ENCODE peak calls at places on chromosome 16, in eight cellular contexts. W is AG04450, I is IMR-90, T is GM10248, U is choroid plexus epithelial cell, V is tibial artery, D is left lung, F is lower lobe of right lung. Y is an unnamed sample.

GRCh38 chr16:4316732-4317461 is 1.0 kb downstream of the GLIS2 start:
- DNase-seq in W (no peak), U (no peak), V (peak; percentile 55), I (no peak), D (peak; percentile 92), F (peak; percentile 84), T (no peak), Y (no peak)

GRCh38 chr16:4206680-4207079 is 35.2 kb downstream of the SRL start:
- DNase-seq in U (no peak), T (no peak), W (no peak), F (no peak), D (no peak), V (no peak), I (no peak), Y (no peak)

GRCh38 chr16:27446721-27447120 is 44.7 kb downstream of the IL21R start:
- DNase-seq in D (no peak), I (no peak), U (no peak), F (peak; percentile 45), W (no peak), T (no peak), V (no peak), Y (peak; percentile 55)

GRCh38 chr16:82219298-82219697 is 49.3 kb upstream of the MPHOSPH6 start:
- DNase-seq in W (no peak), D (no peak), T (no peak), F (no peak), U (no peak), V (no peak), I (no peak), Y (no peak)

GRCh38 chr16:28202147-28202746 is 9.5 kb downstream of the XPO6 start:
- DNase-seq in U (no peak), D (no peak), V (no peak), I (no peak), W (no peak), T (peak; percentile 54), F (no peak), Y (no peak)

GRCh38 chr16:14672403-14672971 is 21.6 kb downstream of the PLA2G10 start:
- DNase-seq in D (no peak), V (no peak), T (peak; percentile 77), I (no peak), W (no peak), U (no peak), F (peak; percentile 55), Y (no peak)

GRCh38 chr16:12157510-12158093 is 181.1 kb downstream of the SNX29 start:
- DNase-seq in D (no peak), V (no peak), T (no peak), F (no peak), I (peak; percentile 67), W (no peak), U (peak; percentile 57), Y (no peak)

GRCh38 chr16:54489225-54489781 is 202.7 kb upstream of the IRX3 start:
- DNase-seq in D (no peak), I (no peak), F (no peak), V (no peak), U (no peak), W (no peak), T (no peak), Y (no peak)

GRCh38 chr16:77732241-77732946 is 10.1 kb downstream of the NUDT7 start:
- DNase-seq in D (no peak), I (peak; percentile 95), U (peak; percentile 74), T (no peak), F (no peak), V (no peak), W (peak; percentile 82), Y (no peak)

GRCh38 chr16:85055503-85056210 is 28.1 kb downstream of the KIAA0513 start:
- DNase-seq in W (no peak), D (peak; percentile 70), T (peak; percentile 71), F (peak; percentile 79), U (peak; percentile 76), V (peak; percentile 62), I (peak; percentile 63), Y (no peak)

GRCh38 chr16:57725976-57726375 is 9.6 kb upstream of the KATNB1 start:
- DNase-seq in T (no peak), D (peak; percentile 70), W (no peak), U (no peak), I (no peak), V (no peak), F (no peak), Y (no peak)

GRCh38 chr16:68397710-68398171 is 50.6 kb downstream of the SMPD3 start:
- DNase-seq in U (no peak), F (peak; percentile 19), V (no peak), W (no peak), D (no peak), I (no peak), T (no peak), Y (no peak)

GRCh38 chr16:339680-340079 is 12.8 kb downstream of the AXIN1 start:
- DNase-seq in U (no peak), V (no peak), I (no peak), F (no peak), W (no peak), T (no peak), D (peak; percentile 81), Y (no peak)

GRCh38 chr16:72990003-72990521 is 57.9 kb downstream of the ZFHX3 start:
- DNase-seq in W (peak; percentile 20), D (no peak), F (no peak), I (peak; percentile 68), U (peak; percentile 73), T (no peak), V (peak; percentile 94), Y (peak; percentile 30)

GRCh38 chr16:62034236-62035114 is 1.8 kb downstream of the CDH8 start:
- DNase-seq in T (no peak), F (no peak), I (no peak), V (no peak), D (peak; percentile 52), U (no peak), W (no peak), Y (no peak)

GRCh38 chr16:77553130-77553529 is 118.3 kb upstream of the ADAMTS18 start:
- DNase-seq in W (no peak), I (no peak), V (no peak), U (no peak), D (no peak), F (no peak), T (no peak), Y (no peak)

DNA sequence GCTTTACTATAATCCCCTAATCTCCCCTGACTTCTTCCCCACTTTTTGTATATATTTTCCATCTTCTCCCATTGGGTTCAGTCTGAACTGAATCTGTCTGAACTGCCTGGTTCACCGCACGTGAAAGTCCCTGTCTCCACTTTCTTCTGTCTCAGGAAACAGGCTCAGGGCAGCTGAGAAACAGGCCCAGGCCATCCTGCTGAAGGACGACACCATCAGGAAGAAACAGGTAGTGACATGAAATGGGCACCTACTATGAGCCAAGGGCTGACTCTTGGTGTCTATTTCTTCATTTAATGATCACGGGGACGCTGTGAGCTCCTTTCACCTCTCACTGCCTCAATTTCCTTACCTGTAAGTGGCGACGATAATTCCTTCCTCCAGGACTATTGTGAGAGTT is 90.5 kb upstream of the HSBP1 start:
- DNase-seq in F (no peak), T (no peak), D (no peak), U (peak; percentile 9), W (no peak), V (no peak), I (no peak), Y (no peak)
- TF ChIP-seq CTCF in F (no peak), T (no peak), D (no peak), U (peak; percentile 24), W (no peak), V (no peak), I (no peak), Y (no peak)

GRCh38 chr16:64089697-64090096 is 1032.2 kb downstream of the CDH11 start:
- DNase-seq in I (peak; percentile 11), W (no peak), D (no peak), U (peak; percentile 42), T (no peak), V (no peak), F (no peak), Y (no peak)
- TF ChIP-seq CTCF in I (peak; percentile 47), W (peak; percentile 53), D (peak; percentile 45), U (peak; percentile 71), T (no peak), V (peak; percentile 31), F (peak; percentile 33), Y (peak; percentile 34)

GRCh38 chr16:87563714-87564523 is 38.4 kb upstream of the JPH3 start:
- DNase-seq in F (no peak), T (no peak), V (no peak), D (no peak), U (no peak), W (no peak), I (no peak), Y (no peak)

GRCh38 chr16:87561200-87562105 is 40.9 kb upstream of the JPH3 start:
- DNase-seq in T (no peak), U (no peak), W (no peak), I (no peak), F (no peak), V (no peak), D (no peak), Y (no peak)

GRCh38 chr16:87563022-87563421 is 39.3 kb upstream of the JPH3 start:
- DNase-seq in D (no peak), T (no peak), U (no peak), W (no peak), V (no peak), I (no peak), F (no peak), Y (no peak)

GRCh38 chr16:87560428-87561199 is 41.7 kb upstream of the JPH3 start:
- DNase-seq in V (peak; percentile 46), I (no peak), F (peak; percentile 61), T (no peak), W (no peak), U (peak; percentile 26), D (peak; percentile 74), Y (no peak)

DNA sequence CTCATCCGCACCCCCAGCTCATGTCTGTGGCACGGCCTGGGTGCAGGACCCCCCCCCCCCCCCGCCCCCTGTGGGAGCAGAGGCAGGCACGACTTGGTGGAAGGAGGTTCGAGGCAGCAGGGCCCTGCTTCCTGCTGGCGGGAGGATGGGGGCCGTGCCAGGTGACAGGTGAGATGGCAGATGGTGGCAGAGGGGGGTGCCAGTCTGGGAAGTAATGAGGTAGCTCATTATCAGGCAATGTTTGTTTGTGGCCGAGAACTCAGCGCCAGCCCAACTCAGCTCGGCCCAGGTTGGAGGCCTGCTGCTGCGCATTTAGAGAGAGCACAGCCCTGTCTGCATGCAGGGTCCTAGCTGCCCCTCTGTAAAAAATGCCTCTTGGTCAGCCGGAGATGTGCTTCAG is 40.1 kb upstream of the JPH3 start:
- DNase-seq in W (no peak), V (no peak), U (no peak), D (no peak), F (no peak), T (no peak), I (no peak), Y (no peak)
- TF ChIP-seq CTCF in W (no peak), V (no peak), U (no peak), D (no peak), F (no peak), T (no peak), I (no peak), Y (no peak)

DNA sequence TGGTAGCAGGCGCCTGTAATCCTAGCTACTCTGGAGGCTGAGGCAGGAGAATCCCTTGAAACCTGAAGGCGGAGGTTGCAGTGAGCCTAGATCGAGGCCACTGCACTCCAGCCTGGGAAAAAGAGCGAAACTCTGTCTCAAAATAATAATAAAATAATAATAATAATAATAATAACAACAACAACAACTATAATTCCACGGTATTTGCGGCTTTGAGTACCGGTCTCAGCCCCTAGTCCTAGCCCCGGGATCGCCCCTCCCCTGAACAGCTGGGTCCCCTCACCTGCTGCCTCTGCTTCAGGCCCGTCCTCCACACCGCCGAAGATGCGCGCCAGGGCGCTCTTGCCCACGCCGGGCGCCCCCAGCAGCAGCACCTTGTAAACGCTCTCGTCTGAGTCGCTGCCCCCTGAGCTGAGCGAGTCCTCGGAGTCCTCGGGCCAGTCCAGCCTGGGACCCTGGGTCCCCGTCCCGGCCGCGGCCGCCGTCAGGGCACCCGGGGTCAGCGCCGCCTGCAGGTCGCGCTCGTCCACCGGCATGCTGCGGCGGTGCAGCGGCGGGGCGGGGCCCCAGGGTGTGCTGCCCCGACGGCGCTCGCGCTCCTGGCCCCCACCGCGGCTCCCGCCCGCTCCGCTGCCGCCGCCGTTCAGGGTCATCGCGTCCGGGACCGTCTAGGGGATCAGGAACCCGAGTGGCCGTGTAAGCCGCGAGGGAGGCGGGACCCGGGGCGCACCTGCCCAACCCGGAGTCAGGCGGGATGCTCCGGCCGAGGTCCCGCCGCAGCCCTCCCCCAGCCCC is 611 bp downstream of the RRAD start:
- DNase-seq in W (no peak), U (no peak), I (no peak), V (no peak), F (peak; percentile 67), T (peak; percentile 83), D (peak; percentile 89), Y (peak; percentile 43)
- TF ChIP-seq CTCF in W (peak; percentile 16), U (no peak), I (peak; percentile 37), V (peak; percentile 35), F (peak; percentile 39), T (peak; percentile 60), D (peak; percentile 25), Y (peak; percentile 22)

Y was measured in right lobe of liver.